ENCODE peak calls at places on chromosomes 6 and 20, in eight cellular contexts. P is cardiac muscle cell, E is IMR-90, N is uterus, Y is heart left ventricle, B is ovary, A is PC-9, H is fibroblast of lung. S is an unnamed sample.
A peak's percentile ranks its signal among the peaks of the same experiment; 100 is the strongest.

GRCh38 chr6:13711384-13711725 is 280 bp downstream of the RANBP9 start:
- DNase-seq in P (no peak), E (no peak), N (no peak), Y (no peak), B (no peak), A (no peak), H (peak; percentile 65), S (peak; percentile 84)

GRCh38 chr6:136383271-136383670 is 93.6 kb upstream of the BCLAF1 start:
- DNase-seq in P (peak; percentile 12), E (no peak), N (no peak), Y (no peak), B (no peak), A (no peak), H (no peak), S (no peak)

GRCh38 chr6:13427838-13428527 is 59.4 kb downstream of the GFOD1 start:
- DNase-seq in P (no peak), E (no peak), N (no peak), Y (no peak), B (no peak), A (no peak), H (no peak), S (peak; percentile 67)

GRCh38 chr6:44664716-44665115 is 277.2 kb downstream of the CDC5L start:
- DNase-seq in P (peak; percentile 54), E (peak; percentile 9), N (no peak), Y (no peak), B (no peak), A (no peak), H (peak; percentile 82), S (no peak)

GRCh38 chr6:151229401-151230276 is 10.1 kb upstream of the AKAP12 start:
- DNase-seq in P (no peak), E (no peak), N (no peak), Y (no peak), B (no peak), A (no peak), H (no peak), S (no peak)

GRCh38 chr6:20791932-20792331 is 257.7 kb downstream of the CDKAL1 start:
- DNase-seq in P (no peak), E (no peak), N (no peak), Y (no peak), B (no peak), A (no peak), H (no peak), S (no peak)

GRCh38 chr6:127592964-127593363 is 16.0 kb downstream of the C6orf58 start:
- DNase-seq in P (no peak), E (no peak), N (no peak), Y (no peak), B (no peak), A (no peak), H (no peak), S (no peak)

GRCh38 chr6:146913842-146914562 is 290.2 kb upstream of the STXBP5 start:
- DNase-seq in P (peak; percentile 99), E (peak; percentile 99), N (peak; percentile 57), Y (peak; percentile 54), B (peak; percentile 76), A (peak; percentile 93), H (peak; percentile 100), S (peak; percentile 71)

GRCh38 chr6:158991017-158991723 is 8.8 kb downstream of the RSPH3 start:
- DNase-seq in P (no peak), E (no peak), N (no peak), Y (no peak), B (no peak), A (no peak), H (no peak), S (no peak)

GRCh38 chr6:143141442-143141841 is 80.8 kb downstream of the AIG1 start:
- DNase-seq in P (no peak), E (no peak), N (no peak), Y (no peak), B (no peak), A (no peak), H (no peak), S (no peak)

GRCh38 chr20:58618694-58619540 is 32.2 kb upstream of the STX16 start:
- DNase-seq in P (peak; percentile 86), E (peak; percentile 82), N (no peak), Y (no peak), B (no peak), A (no peak), H (peak; percentile 86), S (peak; percentile 18)

GRCh38 chr6:62740596-62740995 is 454.6 kb upstream of the KHDRBS2 start:
- DNase-seq in P (no peak), E (no peak), N (no peak), Y (no peak), B (no peak), A (no peak), H (no peak), S (no peak)

GRCh38 chr20:44017211-44017610 is 102.6 kb downstream of the TOX2 start:
- DNase-seq in P (no peak), E (no peak), N (no peak), Y (no peak), B (no peak), A (no peak), H (no peak), S (no peak)

GRCh38 chr6:130557481-130558112 is 191.8 kb downstream of the TMEM200A start:
- DNase-seq in P (no peak), E (no peak), N (no peak), Y (no peak), B (no peak), A (no peak), H (no peak), S (no peak)

GRCh38 chr6:25107218-25107617 is 171.5 kb upstream of the RIPOR2 start:
- DNase-seq in P (no peak), E (no peak), N (no peak), Y (no peak), B (no peak), A (no peak), H (no peak), S (no peak)

GRCh38 chr20:17654649-17655285 is 27.3 kb downstream of the RRBP1 start:
- DNase-seq in P (peak; percentile 70), E (peak; percentile 52), N (peak; percentile 68), Y (no peak), B (no peak), A (no peak), H (peak; percentile 38), S (peak; percentile 72)

GRCh38 chr6:131995924-131996323 is 44.8 kb upstream of the CCN2 start:
- DNase-seq in P (peak; percentile 67), E (peak; percentile 94), N (no peak), Y (no peak), B (no peak), A (peak; percentile 61), H (peak; percentile 92), S (no peak)

GRCh38 chr6:27630727-27631613 is 158.1 kb upstream of the ZNF184 start:
- DNase-seq in P (peak; percentile 68), E (peak; percentile 47), N (no peak), Y (no peak), B (peak; percentile 35), A (peak; percentile 62), H (peak; percentile 68), S (peak; percentile 26)

GRCh38 chr6:84707161-84707560 is 57.2 kb downstream of the TBX18 start:
- DNase-seq in P (no peak), E (no peak), N (no peak), Y (no peak), B (no peak), A (no peak), H (no peak), S (no peak)

DNA sequence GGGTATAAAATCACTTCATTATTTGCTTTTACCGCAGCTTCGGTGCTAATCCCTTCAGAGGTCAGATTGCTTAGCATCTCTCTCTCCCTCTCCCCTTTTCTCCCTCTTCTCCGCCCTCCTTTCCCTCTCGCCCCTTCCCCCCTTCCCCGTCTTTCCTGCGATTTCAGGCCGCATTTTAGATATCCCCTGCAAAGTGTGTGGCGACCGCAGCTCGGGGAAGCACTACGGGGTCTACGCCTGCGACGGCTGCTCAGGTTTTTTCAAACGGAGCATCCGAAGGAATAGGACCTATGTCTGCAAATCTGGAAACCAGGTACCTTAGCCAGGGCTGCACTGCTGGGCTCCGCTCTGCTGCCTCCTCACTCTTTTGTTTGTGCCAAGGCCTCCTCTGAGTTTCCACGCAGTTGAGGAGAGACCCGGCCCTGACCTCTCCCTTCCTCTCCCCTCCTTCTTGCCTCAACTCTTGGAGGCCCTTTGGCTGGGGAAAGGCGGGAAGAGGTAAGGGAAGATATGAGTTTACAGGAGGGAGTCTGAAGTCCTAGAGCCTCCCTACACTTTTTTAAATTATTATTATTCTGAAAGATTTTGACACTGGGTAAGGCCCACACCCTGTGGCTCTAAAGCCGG is 5.6 kb downstream of the NR2E1 start:
- DNase-seq in P (no peak), E (no peak), N (no peak), Y (no peak), B (no peak), A (no peak), H (no peak), S (no peak)
- H3K9me3 ChIP-seq in P (no peaks in the 10 kb centered on the region), E (peaks cover 20% of the 10 kb centered on the region), N (no peaks in the 10 kb centered on the region), Y (no peaks in the 10 kb centered on the region), B (peaks cover 3% of the 10 kb centered on the region), A (no peaks in the 10 kb centered on the region), H (no peaks in the 10 kb centered on the region), S (no peaks in the 10 kb centered on the region)

DNA sequence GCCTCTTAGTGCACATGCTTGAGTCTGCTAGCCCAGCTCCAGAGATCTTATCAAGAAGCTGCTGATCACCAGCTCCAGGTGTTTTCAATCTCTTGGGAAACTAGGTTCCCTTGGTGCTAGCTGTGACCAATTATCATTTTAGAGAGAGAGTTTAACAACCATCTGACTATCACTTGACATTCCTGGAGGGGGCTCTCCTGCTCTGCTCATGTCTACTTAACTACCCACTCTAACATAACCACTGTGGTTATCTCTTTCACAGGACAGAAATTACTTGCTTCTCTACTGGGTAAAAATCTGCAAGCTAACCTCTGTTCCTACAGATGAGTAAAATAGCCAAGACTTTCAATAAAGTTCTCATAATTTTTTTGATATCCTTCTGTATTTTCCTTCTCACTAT is 823.4 kb upstream of the GJE1 start:
- DNase-seq in P (peak; percentile 42), E (no peak), N (no peak), Y (no peak), B (no peak), A (no peak), H (no peak), S (no peak)
- TF ChIP-seq CTCF in P (no peak), E (no peak), N (no peak), Y (no peak), B (no peak), A (no peak), H (no peak), S (no peak)

DNA sequence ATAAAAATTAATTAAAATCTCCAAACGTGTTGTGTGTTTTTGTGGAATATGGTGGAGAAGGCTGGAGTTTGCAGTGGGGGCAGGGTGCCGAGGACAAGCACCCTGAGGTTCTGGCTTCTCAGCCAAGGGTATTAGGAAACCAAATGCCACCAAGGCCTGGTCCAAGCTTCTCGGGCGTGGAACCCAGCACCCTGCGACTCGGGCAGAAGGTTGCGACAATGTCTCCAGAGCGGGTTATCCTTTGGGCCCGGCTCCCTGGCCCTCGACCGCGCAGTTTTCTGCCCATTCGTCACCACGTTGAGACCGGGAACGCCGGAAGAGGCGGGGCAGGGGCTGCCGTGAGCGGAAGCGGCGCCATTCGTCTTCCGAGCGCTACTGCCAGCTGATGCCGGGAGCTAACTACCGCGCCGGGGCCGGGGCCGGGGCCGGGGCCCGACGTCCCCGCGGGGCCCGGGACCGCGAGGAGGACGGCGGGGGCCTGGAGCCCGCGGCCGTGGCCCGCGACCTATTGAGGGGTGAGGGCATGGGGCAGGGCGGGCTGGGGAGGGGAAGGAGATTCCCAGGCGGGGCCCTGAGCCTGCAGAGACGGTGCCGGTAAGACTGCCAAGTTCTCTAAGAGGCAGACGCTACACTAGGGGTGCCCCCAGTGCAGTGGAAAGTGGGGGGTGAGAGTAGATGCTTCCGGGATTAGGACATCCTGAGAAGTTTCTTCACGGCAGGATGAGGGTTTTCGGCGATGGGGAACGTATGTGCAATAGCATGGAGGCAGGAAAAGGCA is at the start of gene RRP36:
- DNase-seq in P (peak; percentile 76), E (peak; percentile 58), N (peak; percentile 79), Y (peak; percentile 81), B (peak; percentile 78), A (peak; percentile 62), H (peak; percentile 67), S (peak; percentile 85)
- H3K4me1 ChIP-seq in P (peaks cover 18% of the 10 kb centered on the region), E (peaks cover 9% of the 10 kb centered on the region), N (no peaks in the 10 kb centered on the region), Y (peaks cover 40% of the 10 kb centered on the region), B (peaks cover 9% of the 10 kb centered on the region), A (peaks cover 10% of the 10 kb centered on the region), H (peaks cover 13% of the 10 kb centered on the region), S (peaks cover 15% of the 10 kb centered on the region)

GRCh38 chr6:9851006-9851405 is 563.9 kb downstream of the TFAP2A start:
- DNase-seq in P (no peak), E (no peak), N (no peak), Y (no peak), B (no peak), A (no peak), H (no peak), S (no peak)
- H3K9me3 ChIP-seq in P (no peaks in the 10 kb centered on the region), E (peaks cover 18% of the 10 kb centered on the region), N (no peaks in the 10 kb centered on the region), Y (peaks cover 16% of the 10 kb centered on the region), B (no peaks in the 10 kb centered on the region), A (no peaks in the 10 kb centered on the region), H (no peaks in the 10 kb centered on the region), S (peaks cover 38% of the 10 kb centered on the region)